ENCODE peak calls at places on chromosomes 13 and 19, in seven cellular contexts. O, K, J, T, D, R and E are unnamed samples.

GRCh38 chr13:62212246-62212645 is 796.6 kb upstream of the PCDH20 start:
- DNase-seq in O (no peak), K (no peak), J (no peak), T (no peak), D (peak), R (no peak), E (no peak)

GRCh38 chr13:21137696-21138095 is 38.7 kb downstream of the SKA3 start:
- DNase-seq in O (no peak), K (peak), J (no peak), T (peak), D (no peak), R (no peak), E (no peak)

GRCh38 chr19:42276821-42277220 is 7.8 kb downstream of the CIC start:
- DNase-seq in O (peak), K (no peak), J (no peak), T (peak), D (no peak), R (no peak), E (peak)

GRCh38 chr19:6740589-6741348 is 1.3 kb downstream of the TRIP10 start:
- DNase-seq in O (peak), K (no peak), J (no peak), T (peak), D (peak), R (no peak), E (no peak)

GRCh38 chr13:113796211-113796875 is 37.3 kb downstream of the TMEM255B start:
- DNase-seq in O (no peak), K (no peak), J (no peak), T (no peak), D (no peak), R (no peak), E (no peak)

GRCh38 chr19:47240996-47241918 is 10.3 kb upstream of the BBC3 start:
- DNase-seq in O (peak), K (peak), J (peak), T (peak), D (peak), R (no peak), E (peak)

GRCh38 chr13:50200988-50201387 is 185.7 kb downstream of the KCNRG start:
- DNase-seq in O (no peak), K (no peak), J (no peak), T (no peak), D (no peak), R (no peak), E (no peak)

GRCh38 chr19:18298601-18299000 is 17.2 kb upstream of the JUND start:
- DNase-seq in O (peak), K (no peak), J (no peak), T (no peak), D (no peak), R (no peak), E (peak)

GRCh38 chr19:31586282-31586681 is 237.0 kb upstream of the TSHZ3 start:
- DNase-seq in O (no peak), K (no peak), J (no peak), T (no peak), D (no peak), R (no peak), E (no peak)

GRCh38 chr19:5339950-5340636 is 519 bp downstream of the PTPRS start:
- DNase-seq in O (no peak), K (no peak), J (no peak), T (peak), D (peak), R (no peak), E (no peak)

GRCh38 chr19:39001016-39001415 is 25.5 kb upstream of the FBXO17 start:
- DNase-seq in O (no peak), K (no peak), J (no peak), T (no peak), D (no peak), R (no peak), E (no peak)

GRCh38 chr19:13640611-13641010 is 123.7 kb upstream of the MRI1 start:
- DNase-seq in O (no peak), K (no peak), J (no peak), T (no peak), D (no peak), R (no peak), E (no peak)

GRCh38 chr19:1313695-1314613 is 28.3 kb downstream of the EFNA2 start:
- DNase-seq in O (no peak), K (no peak), J (no peak), T (no peak), D (no peak), R (no peak), E (no peak)

GRCh38 chr19:30402790-30403189 is 30.6 kb downstream of the ZNF536 start:
- DNase-seq in O (no peak), K (no peak), J (no peak), T (no peak), D (peak), R (no peak), E (no peak)

GRCh38 chr19:13526552-13526951 is 20.3 kb upstream of the CACNA1A start:
- DNase-seq in O (peak), K (no peak), J (no peak), T (peak), D (peak), R (no peak), E (peak)

GRCh38 chr13:33348366-33348765 is 62.8 kb upstream of the STARD13 start:
- DNase-seq in O (no peak), K (no peak), J (no peak), T (peak), D (no peak), R (no peak), E (no peak)